ENCODE peak calls at places on chromosomes 4 and X, in four cellular contexts. One of them, this sample, is unnamed.

GRCh38 chr4:81173213-81173612 is 41.8 kb downstream of the PRKG2 start:
- DNase-seq in GM13977: no peak
- DNase-seq in body of pancreas: no peak
- DNase-seq in mesendoderm: no peak
- DNase-seq in this sample: no peak

GRCh38 chr4:171876636-171877035 is 63.4 kb downstream of the GALNTL6 start:
- DNase-seq in GM13977: no peak
- DNase-seq in body of pancreas: no peak
- DNase-seq in mesendoderm: no peak
- DNase-seq in this sample: no peak

GRCh38 chr4:182929296-182929695 is 12.1 kb upstream of the DCTD start:
- DNase-seq in GM13977: no peak
- DNase-seq in body of pancreas: no peak
- DNase-seq in mesendoderm: peak
- DNase-seq in this sample: no peak

GRCh38 chrX:39125834-39126233 is 324.6 kb downstream of the MID1IP1 start:
- DNase-seq in GM13977: no peak
- DNase-seq in body of pancreas: peak
- DNase-seq in mesendoderm: no peak
- DNase-seq in this sample: no peak

GRCh38 chr4:41878170-41878941 is 56.9 kb upstream of the TMEM33 start:
- DNase-seq in GM13977: no peak
- DNase-seq in body of pancreas: no peak
- DNase-seq in mesendoderm: no peak
- DNase-seq in this sample: no peak

GRCh38 chrX:38868941-38869378 is 67.7 kb downstream of the MID1IP1 start:
- DNase-seq in GM13977: no peak
- DNase-seq in body of pancreas: no peak
- DNase-seq in mesendoderm: no peak
- DNase-seq in this sample: no peak

GRCh38 chrX:68692651-68693050 is 45.2 kb downstream of the STARD8 start:
- DNase-seq in GM13977: no peak
- DNase-seq in body of pancreas: no peak
- DNase-seq in mesendoderm: no peak
- DNase-seq in this sample: no peak

GRCh38 chrX:109890910-109891502 is 111.9 kb upstream of the TMEM164 start:
- DNase-seq in GM13977: peak
- DNase-seq in body of pancreas: peak
- DNase-seq in mesendoderm: peak
- DNase-seq in this sample: peak

GRCh38 chrX:71623714-71624113 is 5.4 kb upstream of the CXCR3 start:
- DNase-seq in GM13977: no peak
- DNase-seq in body of pancreas: no peak
- DNase-seq in mesendoderm: no peak
- DNase-seq in this sample: no peak

GRCh38 chr4:88818650-88819470 is 121.2 kb upstream of the NAP1L5 start:
- DNase-seq in GM13977: peak
- DNase-seq in body of pancreas: peak
- DNase-seq in mesendoderm: peak
- DNase-seq in this sample: no peak

GRCh38 chrX:56766554-56767412 is 37.7 kb downstream of the NBDY start:
- DNase-seq in GM13977: peak
- DNase-seq in body of pancreas: no peak
- DNase-seq in mesendoderm: peak
- DNase-seq in this sample: no peak

GRCh38 chr4:56861365-56861764 is 39.9 kb upstream of the SPINK2 start:
- DNase-seq in GM13977: no peak
- DNase-seq in body of pancreas: no peak
- DNase-seq in mesendoderm: peak
- DNase-seq in this sample: no peak

GRCh38 chrX:63754141-63754859 is 30.7 kb downstream of the ARHGEF9 start:
- DNase-seq in GM13977: no peak
- DNase-seq in body of pancreas: peak
- DNase-seq in mesendoderm: no peak
- DNase-seq in this sample: peak

GRCh38 chr4:23877758-23878229 is 12.1 kb downstream of the PPARGC1A start:
- DNase-seq in GM13977: no peak
- DNase-seq in body of pancreas: no peak
- DNase-seq in mesendoderm: peak
- DNase-seq in this sample: no peak

GRCh38 chrX:128928636-128929035 is 594.7 kb downstream of the SMARCA1 start:
- DNase-seq in GM13977: no peak
- DNase-seq in body of pancreas: no peak
- DNase-seq in mesendoderm: no peak
- DNase-seq in this sample: no peak

GRCh38 chr4:126687655-126688358 is 945.0 kb upstream of the INTU start:
- DNase-seq in GM13977: no peak
- DNase-seq in body of pancreas: no peak
- DNase-seq in mesendoderm: no peak
- DNase-seq in this sample: no peak

GRCh38 chr4:77036206-77036605 is 39.6 kb downstream of the CCNI start:
- DNase-seq in GM13977: no peak
- DNase-seq in body of pancreas: no peak
- DNase-seq in mesendoderm: no peak
- DNase-seq in this sample: no peak

GRCh38 chr4:80049813-80050534 is 23.1 kb downstream of the ANTXR2 start:
- DNase-seq in GM13977: no peak
- DNase-seq in body of pancreas: no peak
- DNase-seq in mesendoderm: no peak
- DNase-seq in this sample: no peak

GRCh38 chr4:3756343-3757059 is 9.7 kb upstream of the ADRA2C start:
- DNase-seq in GM13977: no peak
- DNase-seq in body of pancreas: no peak
- DNase-seq in mesendoderm: peak
- DNase-seq in this sample: no peak

GRCh38 chr4:73770917-73771316 is 30.5 kb downstream of the CXCL8 start:
- DNase-seq in GM13977: no peak
- DNase-seq in body of pancreas: peak
- DNase-seq in mesendoderm: no peak
- DNase-seq in this sample: no peak

GRCh38 chrX:118520206-118520857 is 24.7 kb downstream of the DOCK11 start:
- DNase-seq in GM13977: no peak
- DNase-seq in body of pancreas: no peak
- DNase-seq in mesendoderm: no peak
- DNase-seq in this sample: no peak

GRCh38 chr4:152460488-152460887 is 75.4 kb downstream of the FBXW7 start:
- DNase-seq in GM13977: peak
- DNase-seq in body of pancreas: no peak
- DNase-seq in mesendoderm: peak
- DNase-seq in this sample: no peak

GRCh38 chrX:149630681-149631292 is 805 bp downstream of the TMEM185A start:
- DNase-seq in GM13977: no peak
- DNase-seq in body of pancreas: no peak
- DNase-seq in mesendoderm: no peak
- DNase-seq in this sample: peak

GRCh38 chrX:41449615-41450014 is 2.5 kb downstream of the NYX start:
- DNase-seq in GM13977: no peak
- DNase-seq in body of pancreas: no peak
- DNase-seq in mesendoderm: no peak
- DNase-seq in this sample: peak

GRCh38 chr4:24801136-24801855 is 5.9 kb downstream of the SOD3 start:
- DNase-seq in GM13977: no peak
- DNase-seq in body of pancreas: no peak
- DNase-seq in mesendoderm: no peak
- DNase-seq in this sample: no peak

GRCh38 chr4:159071178-159071968 is 31.5 kb upstream of the RAPGEF2 start:
- DNase-seq in GM13977: no peak
- DNase-seq in body of pancreas: no peak
- DNase-seq in mesendoderm: peak
- DNase-seq in this sample: no peak

This sample was measured in germinal center.